ENCODE peak calls at places on chromosomes 2 and 18, in four cellular contexts. G is colonic mucosa; I is HCT116; P is stimulated activated CD4-positive, alpha-beta T cell treated with anti-CD3 and anti-CD28 coated beads, Interleukin-1b, Interleukin-23, amount 100 ng/mL, for 4 hours. Z is an unnamed sample.

GRCh38 chr2:64153811-64154210 is 9.6 kb upstream of the PELI1 start:
- DNase-seq in G (no peak), I (no peak), P (no peak), Z (no peak)

GRCh38 chr18:3907955-3908354 is 458.0 kb downstream of the TGIF1 start:
- DNase-seq in G (no peak), P (no peak), I (no peak), Z (no peak)

GRCh38 chr2:76861708-76862107 is 660.5 kb downstream of the LRRTM4 start:
- DNase-seq in I (no peak), P (no peak), G (no peak), Z (no peak)

GRCh38 chr18:72826736-72827135 is 41.1 kb downstream of the NETO1 start:
- DNase-seq in G (no peak), I (no peak), P (no peak), Z (no peak)

GRCh38 chr2:105857076-105857740 is 112.5 kb downstream of the NCK2 start:
- DNase-seq in G (no peak), I (no peak), P (peak; percentile 24), Z (no peak)

GRCh38 chr18:13471971-13472628 is 253.5 kb downstream of the LDLRAD4 start:
- DNase-seq in P (no peak), G (no peak), I (no peak), Z (no peak)

GRCh38 chr18:61842146-61842545 is 50.7 kb downstream of the RNF152 start:
- DNase-seq in P (no peak), I (no peak), G (no peak), Z (no peak)

GRCh38 chr2:200383380-200384110 is 77.1 kb downstream of the SPATS2L start:
- DNase-seq in I (no peak), G (no peak), P (no peak), Z (no peak)

GRCh38 chr2:120765911-120766757 is 30.5 kb downstream of the GLI2 start:
- DNase-seq in P (no peak), G (peak; percentile 62), I (no peak), Z (no peak)

GRCh38 chr2:145206882-145207281 is 687.0 kb upstream of the ZEB2 start:
- DNase-seq in I (no peak), P (no peak), G (no peak), Z (no peak)

GRCh38 chr2:19536136-19536535 is 177.7 kb upstream of the OSR1 start:
- DNase-seq in I (no peak), P (no peak), G (no peak), Z (no peak)

GRCh38 chr2:164114937-164115336 is 379.1 kb upstream of the FIGN start:
- DNase-seq in P (no peak), G (no peak), I (no peak), Z (no peak)

GRCh38 chr2:120802161-120802560 is 66.5 kb downstream of the GLI2 start:
- DNase-seq in G (no peak), P (no peak), I (no peak), Z (no peak)

GRCh38 chr2:28666496-28667184 is 85.0 kb upstream of the PPP1CB start:
- DNase-seq in P (no peak), I (no peak), G (no peak), Z (no peak)

GRCh38 chr2:8663997-8664396 is 17.9 kb upstream of the ID2 start:
- DNase-seq in G (no peak), I (no peak), P (no peak), Z (no peak)

Z was measured in Panc1.